ENCODE peak calls at places on chromosomes 13 and 19, in seven cellular contexts. M is cardiac fibroblast; X is adrenal gland; Z is stimulated activated CD4-positive, alpha-beta T cell treated with anti-CD3 and anti-CD28 coated beads, TNF-alpha, amount 100 ng/mL, for 48 hours; I is NCI-H2081; D is cardiac muscle cell; T is psoas muscle. P is an unnamed sample.

GRCh38 chr19:23776507-23777205 is 18.0 kb upstream of the ZNF681 start:
- DNase-seq in M (no peak), X (no peak), Z (no peak), I (no peak), D (no peak), T (no peak), P (no peak)

GRCh38 chr13:40318366-40318765 is 348.1 kb downstream of the FOXO1 start:
- DNase-seq in M (peak), X (peak), Z (no peak), I (no peak), D (peak), T (peak), P (no peak)

GRCh38 chr13:51444922-51445321 is 7.9 kb downstream of the INTS6 start:
- DNase-seq in M (peak), X (no peak), Z (no peak), I (no peak), D (no peak), T (no peak), P (no peak)

GRCh38 chr19:55305491-55305890 is 19.6 kb downstream of the TMEM150B start:
- DNase-seq in M (peak), X (peak), Z (peak), I (no peak), D (peak), T (peak), P (peak)

GRCh38 chr19:4278010-4278409 is 1.1 kb upstream of the SHD start:
- DNase-seq in M (no peak), X (no peak), Z (no peak), I (no peak), D (no peak), T (no peak), P (no peak)

GRCh38 chr19:50425581-50425980 is 6.8 kb downstream of the SPIB start:
- DNase-seq in M (no peak), X (no peak), Z (no peak), I (no peak), D (no peak), T (peak), P (no peak)

GRCh38 chr13:31160857-31161582 is 684 bp downstream of the HSPH1 start:
- DNase-seq in M (peak), X (peak), Z (peak), I (peak), D (peak), T (peak), P (peak)

GRCh38 chr13:89082623-89083022 is 1411.5 kb downstream of the SLITRK5 start:
- DNase-seq in M (no peak), X (no peak), Z (no peak), I (no peak), D (no peak), T (no peak), P (no peak)

GRCh38 chr13:114063545-114064515 is 68.6 kb downstream of the RASA3 start:
- DNase-seq in M (peak), X (no peak), Z (no peak), I (no peak), D (no peak), T (peak), P (no peak)

GRCh38 chr19:28242317-28242927 is 970.5 kb downstream of the UQCRFS1 start:
- DNase-seq in M (peak), X (peak), Z (no peak), I (no peak), D (peak), T (no peak), P (peak)

GRCh38 chr13:84542348-84542747 is 660.1 kb upstream of the SLITRK1 start:
- DNase-seq in M (no peak), X (no peak), Z (no peak), I (no peak), D (no peak), T (no peak), P (no peak)